ENCODE peak calls at places on chromosomes 1 and 21, in eight cellular contexts. C, A, O, K, I, Y, H and T are unnamed samples.
A peak's percentile ranks its signal among the peaks of the same experiment; 100 is the strongest.

GRCh38 chr1:10325521-10325920 is 73.3 kb upstream of the PGD start:
- DNase-seq in C (no peak), A (no peak), O (no peak), K (no peak), I (no peak), Y (no peak), H (no peak), T (no peak)

GRCh38 chr1:153253693-153254092 is 5.8 kb upstream of the LORICRIN start:
- DNase-seq in C (no peak), A (no peak), O (no peak), K (no peak), I (no peak), Y (no peak), H (no peak), T (no peak)

GRCh38 chr1:32393832-32394140 is 455 bp downstream of the BSDC1 start:
- DNase-seq in C (no peak), A (no peak), O (no peak), K (no peak), I (no peak), Y (peak; percentile 72), H (no peak), T (no peak)

GRCh38 chr1:213989071-213989739 is 1.4 kb downstream of the PROX1 start:
- DNase-seq in C (no peak), A (no peak), O (no peak), K (no peak), I (no peak), Y (no peak), H (no peak), T (no peak)

GRCh38 chr1:90711696-90712095 is 5.4 kb downstream of the BARHL2 start:
- DNase-seq in C (no peak), A (no peak), O (no peak), K (no peak), I (no peak), Y (no peak), H (no peak), T (no peak)

GRCh38 chr1:108142773-108143394 is 57.3 kb downstream of the SLC25A24 start:
- DNase-seq in C (no peak), A (no peak), O (peak; percentile 60), K (peak; percentile 6), I (no peak), Y (no peak), H (no peak), T (no peak)

GRCh38 chr1:63730211-63730610 is 43.6 kb upstream of the ROR1 start:
- DNase-seq in C (no peak), A (no peak), O (no peak), K (no peak), I (no peak), Y (no peak), H (no peak), T (no peak)

GRCh38 chr1:43968348-43968948 is 1.4 kb upstream of the DPH2 start:
- DNase-seq in C (no peak), A (no peak), O (peak; percentile 49), K (peak; percentile 11), I (peak; percentile 26), Y (no peak), H (no peak), T (no peak)

GRCh38 chr1:61453111-61453961 is 271.6 kb downstream of the TM2D1 start:
- DNase-seq in C (peak; percentile 77), A (peak; percentile 71), O (peak; percentile 97), K (peak; percentile 93), I (peak; percentile 67), Y (peak; percentile 90), H (peak; percentile 96), T (no peak)

GRCh38 chr1:1087351-1088035 is 13.4 kb upstream of the RNF223 start:
- DNase-seq in C (no peak), A (no peak), O (no peak), K (no peak), I (no peak), Y (no peak), H (no peak), T (no peak)

GRCh38 chr1:65075123-65075976 is 72.7 kb upstream of the AK4 start:
- DNase-seq in C (no peak), A (no peak), O (peak; percentile 78), K (no peak), I (peak; percentile 67), Y (peak; percentile 68), H (no peak), T (no peak)

GRCh38 chr1:88695781-88696180 is 11.7 kb downstream of the PKN2 start:
- DNase-seq in C (no peak), A (no peak), O (peak; percentile 41), K (no peak), I (no peak), Y (no peak), H (no peak), T (no peak)

GRCh38 chr1:62286778-62287224 is 32.4 kb downstream of the KANK4 start:
- DNase-seq in C (no peak), A (no peak), O (no peak), K (no peak), I (no peak), Y (peak; percentile 64), H (no peak), T (no peak)

GRCh38 chr1:33986389-33987095 is 122.7 kb downstream of the HMGB4 start:
- DNase-seq in C (peak; percentile 60), A (no peak), O (no peak), K (peak; percentile 62), I (no peak), Y (peak; percentile 19), H (peak; percentile 66), T (no peak)

GRCh38 chr1:25487628-25488027 is 55.8 kb upstream of the LDLRAP1 start:
- DNase-seq in C (no peak), A (no peak), O (no peak), K (no peak), I (peak; percentile 55), Y (no peak), H (no peak), T (no peak)

GRCh38 chr1:192766876-192767275 is 42.0 kb upstream of the RGS2 start:
- DNase-seq in C (no peak), A (no peak), O (no peak), K (no peak), I (no peak), Y (no peak), H (no peak), T (no peak)

GRCh38 chr1:156165083-156165482 is 11.7 kb downstream of the SEMA4A start:
- DNase-seq in C (no peak), A (no peak), O (peak; percentile 50), K (no peak), I (no peak), Y (no peak), H (no peak), T (peak; percentile 3)

GRCh38 chr1:8011923-8012858 is 13.9 kb downstream of the ERRFI1 start:
- DNase-seq in C (no peak), A (no peak), O (peak; percentile 21), K (no peak), I (no peak), Y (no peak), H (no peak), T (no peak)

GRCh38 chr1:147640553-147641165 is 29.7 kb downstream of the ACP6 start:
- DNase-seq in C (peak; percentile 43), A (peak; percentile 65), O (peak; percentile 90), K (no peak), I (peak; percentile 77), Y (peak; percentile 72), H (no peak), T (peak; percentile 51)

GRCh38 chr1:110673805-110674336 is 869 bp downstream of the KCNA3 start:
- DNase-seq in C (no peak), A (no peak), O (no peak), K (no peak), I (peak; percentile 35), Y (no peak), H (no peak), T (no peak)

GRCh38 chr1:199742547-199742946 is 285.0 kb upstream of the NR5A2 start:
- DNase-seq in C (peak; percentile 60), A (peak; percentile 72), O (peak; percentile 91), K (peak; percentile 49), I (no peak), Y (no peak), H (no peak), T (no peak)

GRCh38 chr21:32167513-32167912 is 111.3 kb downstream of the MIS18A start:
- DNase-seq in C (no peak), A (no peak), O (no peak), K (no peak), I (no peak), Y (no peak), H (no peak), T (no peak)

DNA sequence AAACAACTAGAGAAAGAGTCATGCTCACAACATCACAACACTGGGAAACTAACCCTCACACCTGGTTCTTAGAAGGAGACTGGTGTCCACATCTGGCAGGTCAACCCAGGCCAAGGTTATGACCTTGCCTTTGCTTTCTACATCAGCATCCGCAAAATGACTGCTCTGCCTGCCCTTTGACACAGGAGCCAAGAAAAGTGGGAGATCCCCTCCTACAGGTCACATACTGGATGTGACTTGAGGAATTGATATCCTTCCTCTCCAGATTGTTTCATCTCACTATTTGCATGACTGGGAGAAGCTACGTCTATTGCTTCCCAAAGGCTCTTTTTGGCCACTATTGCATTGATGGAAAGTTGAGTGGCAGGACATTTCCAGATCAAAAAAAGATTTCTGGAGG is 115.5 kb downstream of the MIS18A start:
- DNase-seq in C (no peak), A (no peak), O (no peak), K (no peak), I (no peak), Y (no peak), H (no peak), T (no peak)
- TF ChIP-seq CTCF in C (no peak), A (no peak), O (no peak), K (no peak), I (no peak), Y (no peak), H (no peak), T (no peak)

GRCh38 chr1:235056937-235057336 is 71.7 kb downstream of the TOMM20 start:
- DNase-seq in C (no peak), A (no peak), O (no peak), K (no peak), I (no peak), Y (no peak), H (no peak), T (no peak)
- TF ChIP-seq CTCF in C (no peak), A (no peak), O (no peak), K (peak; percentile 7), I (no peak), Y (no peak), H (no peak), T (no peak)

DNA sequence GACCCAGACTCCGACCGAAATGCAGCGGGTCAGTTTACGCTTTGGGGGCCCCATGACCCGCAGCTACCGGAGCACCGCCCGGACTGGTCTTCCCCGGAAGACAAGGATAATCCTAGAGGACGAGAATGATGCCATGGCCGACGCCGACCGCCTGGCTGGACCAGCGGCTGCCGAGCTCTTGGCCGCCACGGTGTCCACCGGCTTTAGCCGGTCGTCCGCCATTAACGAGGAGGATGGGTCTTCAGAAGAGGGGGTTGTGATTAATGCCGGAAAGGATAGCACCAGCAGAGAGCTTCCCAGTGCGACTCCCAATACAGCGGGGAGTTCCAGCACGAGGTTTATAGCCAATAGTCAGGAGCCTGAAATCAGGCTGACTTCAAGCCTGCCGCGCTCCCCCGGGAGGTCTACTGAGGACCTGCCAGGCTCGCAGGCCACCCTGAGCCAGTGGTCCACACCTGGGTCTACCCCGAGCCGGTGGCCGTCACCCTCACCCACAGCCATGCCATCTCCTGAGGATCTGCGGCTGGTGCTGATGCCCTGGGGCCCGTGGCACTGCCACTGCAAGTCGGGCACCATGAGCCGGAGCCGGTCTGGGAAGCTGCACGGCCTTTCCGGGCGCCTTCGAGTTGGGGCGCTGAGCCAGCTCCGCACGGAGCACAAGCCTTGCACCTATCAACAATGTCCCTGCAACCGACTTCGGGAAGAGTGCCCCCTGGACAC is 534 bp downstream of the C1orf56 start:
- DNase-seq in C (no peak), A (no peak), O (peak; percentile 72), K (no peak), I (peak; percentile 64), Y (peak; percentile 76), H (peak; percentile 85), T (peak; percentile 69)
- TF ChIP-seq CTCF in C (peak; percentile 51), A (peak; percentile 61), O (peak; percentile 53), K (peak; percentile 57), I (peak; percentile 51), Y (no peak), H (peak; percentile 44), T (no peak)

GRCh38 chr1:229557913-229558414 is 543 bp downstream of the ABCB10 start:
- DNase-seq in C (no peak), A (no peak), O (peak; percentile 21), K (no peak), I (peak; percentile 26), Y (peak; percentile 41), H (no peak), T (no peak)
- TF ChIP-seq CTCF in C (no peak), A (no peak), O (no peak), K (no peak), I (no peak), Y (no peak), H (no peak), T (peak; percentile 16)